ENCODE peak calls at places on chromosomes 2 and 18, in four cellular contexts. J is HCT116, T is SK-N-SH, G is HepG2. Q is an unnamed sample.

GRCh38 chr2:20231632-20232031 is 6.7 kb upstream of the SDC1 start:
- DNase-seq in J (peak; percentile 90), T (peak; percentile 33), G (peak; percentile 46), Q (no peak)

GRCh38 chr2:76850969-76851368 is 671.2 kb downstream of the LRRTM4 start:
- DNase-seq in J (no peak), T (no peak), G (no peak), Q (no peak)

GRCh38 chr18:36589857-36590543 is 238.8 kb downstream of the TPGS2 start:
- DNase-seq in J (no peak), T (no peak), G (no peak), Q (no peak)

GRCh38 chr2:38613126-38613848 is 10.6 kb upstream of the HNRNPLL start:
- DNase-seq in J (no peak), T (no peak), G (no peak), Q (peak; percentile 43)

GRCh38 chr2:116819355-116819754 is 995.1 kb upstream of the DDX18 start:
- DNase-seq in J (no peak), T (no peak), G (no peak), Q (peak; percentile 5)

GRCh38 chr2:177897278-177897677 is 175.3 kb downstream of the PDE11A start:
- DNase-seq in J (no peak), T (no peak), G (no peak), Q (no peak)

GRCh38 chr2:158890296-158890905 is 78.0 kb upstream of the TANC1 start:
- DNase-seq in J (no peak), T (no peak), G (no peak), Q (no peak)

GRCh38 chr2:27453968-27454367 is 11.8 kb downstream of the KRTCAP3 start:
- DNase-seq in J (no peak), T (no peak), G (no peak), Q (no peak)

DNA sequence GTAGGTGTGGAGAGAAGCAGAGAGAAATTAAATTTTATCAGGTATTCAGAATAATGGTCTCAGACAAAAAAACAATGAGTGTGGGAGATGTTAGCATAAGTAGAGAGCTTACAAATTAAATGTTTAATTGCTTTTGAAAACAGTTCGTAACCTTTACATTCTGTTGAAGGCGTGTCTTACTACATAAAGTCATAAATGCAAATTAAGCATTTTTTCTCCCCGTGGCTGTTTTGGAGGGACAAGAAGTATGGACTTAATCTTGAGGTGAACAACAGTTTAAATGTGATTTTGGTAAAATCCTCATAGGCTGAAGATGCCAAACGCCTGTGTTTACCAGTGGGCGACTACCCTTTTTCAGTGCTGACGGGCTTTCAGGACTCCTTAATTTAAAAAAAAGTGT is 55.7 kb downstream of the OXER1 start:
- DNase-seq in J (no peak), T (no peak), G (no peak), Q (no peak)
- TF ChIP-seq ELF1 in J (no peak), T (no peak), G (no peak), Q (no peak)

GRCh38 chr18:10049721-10050120 is 135.9 kb downstream of the VAPA start:
- DNase-seq in J (no peak), T (no peak), G (no peak), Q (no peak)

GRCh38 chr18:10046178-10046807 is 132.5 kb downstream of the VAPA start:
- DNase-seq in J (no peak), T (no peak), G (no peak), Q (no peak)

GRCh38 chr18:10044054-10044453 is 130.2 kb downstream of the VAPA start:
- DNase-seq in J (no peak), T (no peak), G (no peak), Q (no peak)

GRCh38 chr18:10045296-10045891 is 131.6 kb downstream of the VAPA start:
- DNase-seq in J (no peak), T (no peak), G (no peak), Q (no peak)

DNA sequence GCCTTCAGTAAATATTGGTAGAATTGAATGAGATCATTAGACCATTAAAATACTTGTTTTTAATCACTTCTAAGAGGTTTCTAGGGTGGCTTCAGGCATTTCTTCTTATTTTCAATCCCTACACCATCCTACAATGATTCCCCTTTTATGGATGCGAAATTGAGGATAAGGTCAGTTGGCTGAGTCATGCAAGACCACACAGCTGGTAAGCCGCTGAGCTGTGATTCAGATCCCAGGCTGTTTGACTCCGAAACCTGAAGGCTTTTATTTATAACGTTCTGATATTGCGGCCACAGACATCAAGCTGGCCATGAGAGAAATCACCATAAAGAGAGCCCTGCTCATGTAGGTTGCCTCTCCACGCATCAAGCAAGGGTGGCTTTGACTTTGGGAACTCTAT is 133.4 kb downstream of the VAPA start:
- DNase-seq in J (no peak), T (no peak), G (no peak), Q (no peak)
- TF ChIP-seq ELF1 in J (no peak), T (no peak), G (no peak), Q (no peak)

GRCh38 chr2:127419448-127420038 is 1.3 kb downstream of the PROC start:
- DNase-seq in J (no peak), T (no peak), G (peak; percentile 69), Q (no peak)
- TF ChIP-seq ELF1 in J (no peak), T (no peak), G (no peak), Q (no peak)

GRCh38 chr18:48399303-48400075 is 9.7 kb downstream of the ZBTB7C start:
- DNase-seq in J (no peak), T (no peak), G (no peak), Q (no peak)
- TF ChIP-seq ELF1 in J (no peak), T (no peak), G (no peak), Q (no peak)

DNA sequence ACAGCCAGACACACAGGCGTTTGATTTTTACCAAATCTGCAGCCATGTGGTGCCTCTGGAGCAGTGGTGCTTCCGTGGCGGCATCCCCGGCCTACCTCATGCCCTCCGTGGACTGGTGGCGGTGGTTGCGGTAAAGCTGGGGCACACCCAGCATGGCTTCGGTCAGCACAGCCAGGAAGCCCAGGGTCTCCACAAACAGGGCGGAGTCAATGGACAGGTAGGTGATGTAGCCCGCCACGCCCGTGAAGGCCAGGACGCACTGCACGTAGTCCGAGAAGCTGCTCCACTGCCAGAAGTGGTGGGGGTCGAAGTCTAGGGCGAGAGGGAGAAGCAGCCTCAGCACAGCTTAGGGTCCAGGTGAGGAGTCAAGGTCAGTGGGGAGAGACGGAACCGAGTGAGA is 32.4 kb downstream of the SLC66A2 start:
- DNase-seq in J (no peak), T (no peak), G (no peak), Q (no peak)
- TF ChIP-seq ELF1 in J (no peak), T (no peak), G (no peak), Q (no peak)

DNA sequence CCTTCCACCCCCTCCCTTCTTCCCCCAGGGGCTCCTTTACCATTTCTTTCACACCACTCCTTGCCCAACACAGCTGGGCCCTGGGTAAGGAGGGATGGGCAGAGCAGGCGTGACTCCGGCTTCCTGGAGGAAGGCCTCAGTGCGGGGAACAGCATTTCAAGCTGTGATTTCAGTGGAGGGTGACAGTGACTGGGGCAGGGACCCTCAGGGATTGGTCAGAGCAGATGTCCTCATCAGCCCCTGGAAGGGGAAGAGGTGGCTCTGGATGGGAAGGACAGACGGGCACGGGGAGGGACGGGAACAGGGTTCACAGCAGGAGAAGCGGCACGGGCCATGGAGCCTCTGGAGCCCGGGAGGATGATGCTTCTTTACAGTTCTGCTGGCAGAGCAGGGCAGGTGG is 130.8 kb upstream of the TWIST2 start:
- DNase-seq in J (no peak), T (no peak), G (no peak), Q (no peak)
- TF ChIP-seq ELF1 in J (no peak), T (no peak), G (no peak), Q (no peak)